ENCODE peak calls at places on chromosomes 16 and 17, in nine cellular contexts. I, M, T, C, E, O, Z, G and S are unnamed samples.

GRCh38 chr17:18070861-18071340 is 16.8 kb upstream of the DRG2 start:
- DNase-seq in O (peak; percentile 55), C (no peak), Z (no peak), T (no peak), E (no peak), I (peak; percentile 48), G (no peak), M (peak; percentile 91), S (peak; percentile 7)

GRCh38 chr16:89242795-89243200 is 25.3 kb downstream of the ZNF778 start:
- DNase-seq in G (no peak), T (no peak), E (no peak), C (no peak), Z (no peak), M (no peak), I (peak; percentile 58), O (no peak), S (no peak)

GRCh38 chr17:43846221-43846712 is 709 bp upstream of the CD300LG start:
- DNase-seq in O (peak; percentile 95), Z (peak; percentile 83), C (peak; percentile 70), G (peak; percentile 80), E (peak; percentile 91), T (peak; percentile 83), I (peak; percentile 95), M (peak; percentile 61), S (peak; percentile 89)

GRCh38 chr16:70434489-70435260 is 4.2 kb downstream of the ST3GAL2 start:
- DNase-seq in M (no peak), O (no peak), C (no peak), I (no peak), Z (no peak), G (no peak), E (no peak), T (no peak), S (no peak)

GRCh38 chr17:81412490-81413093 is 17.3 kb downstream of the BAHCC1 start:
- DNase-seq in M (no peak), C (peak; percentile 64), I (no peak), E (no peak), O (no peak), T (no peak), G (no peak), Z (peak; percentile 47), S (peak; percentile 14)

GRCh38 chr17:55458977-55459376 is 37.3 kb upstream of the MMD start:
- DNase-seq in Z (peak; percentile 34), M (no peak), C (no peak), E (no peak), G (no peak), O (peak; percentile 32), T (no peak), I (no peak), S (no peak)

GRCh38 chr17:65523411-65523810 is 38.0 kb downstream of the AXIN2 start:
- DNase-seq in C (no peak), M (no peak), O (no peak), G (no peak), E (no peak), T (no peak), I (no peak), Z (no peak), S (peak; percentile 9)

GRCh38 chr16:23232806-23233205 is 50.3 kb downstream of the SCNN1G start:
- DNase-seq in E (no peak), G (no peak), T (no peak), Z (no peak), M (no peak), O (no peak), C (no peak), I (no peak), S (no peak)

GRCh38 chr17:66304304-66305174 is 2.1 kb downstream of the PRKCA start:
- DNase-seq in T (peak; percentile 82), I (peak; percentile 90), C (peak; percentile 8), E (no peak), M (peak; percentile 63), Z (no peak), O (no peak), G (no peak), S (no peak)

GRCh38 chr17:66814570-66814969 is 20.3 kb upstream of the CACNG5 start:
- DNase-seq in O (no peak), M (no peak), C (no peak), E (no peak), G (no peak), I (no peak), Z (no peak), T (no peak), S (no peak)

GRCh38 chr16:87747626-87748025 is 18.2 kb downstream of the KLHDC4 start:
- DNase-seq in E (no peak), Z (no peak), I (peak; percentile 36), G (no peak), M (no peak), T (no peak), O (no peak), C (no peak), S (no peak)

GRCh38 chr17:38730526-38731379 is 612 bp downstream of the CISD3 start:
- DNase-seq in G (peak; percentile 83), T (peak; percentile 97), I (peak; percentile 76), O (peak; percentile 69), E (peak; percentile 90), C (no peak), M (peak; percentile 58), Z (no peak), S (peak; percentile 71)

GRCh38 chr17:57553991-57554825 is 190.9 kb downstream of the CCDC182 start:
- DNase-seq in M (no peak), Z (no peak), T (peak; percentile 36), O (no peak), I (peak; percentile 82), C (no peak), E (no peak), G (peak; percentile 66), S (no peak)